ENCODE peak calls at places on chromosome 16, in eight cellular contexts. K is amygdala; B is T follicular helper cell; N is EH; C is Peyer's patch; J is ELR; X is activated CD4-positive, alpha-beta T cell treated with anti-CD3 and anti-CD28 coated beads for 36 hours; O is fibroblast of mammary gland. Y is an unnamed sample.

GRCh38 chr16:1630450-1631213 is 18.5 kb downstream of the CRAMP1 start:
- DNase-seq in K (no peak), B (no peak), N (no peak), C (no peak), J (no peak), X (no peak), O (no peak), Y (no peak)

GRCh38 chr16:89581861-89582563 is 6.5 kb downstream of the CPNE7 start:
- DNase-seq in K (no peak), B (no peak), N (peak; percentile 77), C (no peak), J (peak; percentile 72), X (no peak), O (peak; percentile 92), Y (peak; percentile 48)

GRCh38 chr16:13168091-13168572 is 266.7 kb downstream of the SHISA9 start:
- DNase-seq in K (no peak), B (no peak), N (no peak), C (no peak), J (no peak), X (no peak), O (no peak), Y (peak; percentile 33)

GRCh38 chr16:23026777-23027362 is 122.4 kb downstream of the USP31 start:
- DNase-seq in K (no peak), B (no peak), N (peak; percentile 49), C (no peak), J (peak; percentile 15), X (peak; percentile 16), O (peak; percentile 18), Y (peak; percentile 26)

GRCh38 chr16:813204-813915 is 12.8 kb upstream of the GNG13 start:
- DNase-seq in K (peak; percentile 36), B (no peak), N (peak; percentile 55), C (peak; percentile 59), J (peak; percentile 49), X (peak; percentile 76), O (peak; percentile 20), Y (no peak)

GRCh38 chr16:58461056-58461455 is 38.9 kb upstream of the NDRG4 start:
- DNase-seq in K (no peak), B (no peak), N (no peak), C (no peak), J (peak; percentile 38), X (no peak), O (no peak), Y (peak; percentile 53)

GRCh38 chr16:65954446-65954845 is 412.0 kb upstream of the CDH5 start:
- DNase-seq in K (no peak), B (no peak), N (no peak), C (no peak), J (no peak), X (no peak), O (no peak), Y (no peak)

GRCh38 chr16:53103811-53104210 is 49.0 kb downstream of the CHD9 start:
- DNase-seq in K (no peak), B (no peak), N (peak; percentile 52), C (no peak), J (no peak), X (no peak), O (no peak), Y (no peak)

GRCh38 chr16:7921360-7921759 is 588.7 kb downstream of the RBFOX1 start:
- DNase-seq in K (no peak), B (no peak), N (no peak), C (no peak), J (no peak), X (no peak), O (no peak), Y (no peak)

GRCh38 chr16:3027983-3028715 is 4.3 kb downstream of the THOC6 start:
- DNase-seq in K (peak; percentile 72), B (peak; percentile 82), N (peak; percentile 73), C (peak; percentile 95), J (peak; percentile 70), X (peak; percentile 95), O (peak; percentile 51), Y (peak; percentile 68)

GRCh38 chr16:68834550-68834949 is 8.8 kb upstream of the TANGO6 start:
- DNase-seq in K (no peak), B (no peak), N (no peak), C (no peak), J (no peak), X (no peak), O (peak; percentile 17), Y (no peak)

GRCh38 chr16:55021595-55022475 is 91.2 kb downstream of the IRX5 start:
- DNase-seq in K (no peak), B (no peak), N (peak; percentile 62), C (no peak), J (peak; percentile 56), X (no peak), O (peak; percentile 35), Y (peak; percentile 74)

GRCh38 chr16:77833906-77834599 is 45.7 kb downstream of the VAT1L start:
- DNase-seq in K (no peak), B (no peak), N (peak; percentile 75), C (no peak), J (peak; percentile 81), X (no peak), O (peak; percentile 32), Y (peak; percentile 83)

GRCh38 chr16:89052824-89053724 is 40.6 kb upstream of the ACSF3 start:
- DNase-seq in K (peak; percentile 53), B (no peak), N (no peak), C (peak; percentile 61), J (no peak), X (no peak), O (no peak), Y (no peak)

Y was measured in bronchial epithelial cell.